ENCODE peak calls at places on chromosomes 2 and 18, in nine cellular contexts. P is GM12865, Q is prostate gland, J is right atrium auricular region, T is cardiac muscle cell, A is HCT116, R is vagina, E is MCF 10A, L is adrenal gland. F is an unnamed sample.

GRCh38 chr2:44544991-44545390 is 183.2 kb downstream of the CAMKMT start:
- DNase-seq in L (no peak), P (no peak), J (no peak), Q (no peak), T (no peak), R (no peak), A (no peak), E (no peak), F (no peak)

GRCh38 chr2:232126301-232127085 is 165.0 kb downstream of the DIS3L2 start:
- DNase-seq in T (no peak), P (no peak), Q (no peak), A (no peak), L (peak), J (no peak), R (no peak), E (no peak), F (no peak)

GRCh38 chr18:28916436-28916835 is 739.5 kb upstream of the CDH2 start:
- DNase-seq in P (no peak), T (peak), A (no peak), J (no peak), Q (no peak), L (no peak), E (no peak), R (no peak), F (no peak)

GRCh38 chr2:75309596-75310290 is 110.4 kb upstream of the TACR1 start:
- DNase-seq in A (no peak), P (no peak), L (no peak), Q (no peak), T (no peak), J (no peak), E (peak), R (no peak), F (no peak)

GRCh38 chr2:37366773-37367172 is 22.3 kb downstream of the QPCT start:
- DNase-seq in J (no peak), R (no peak), Q (no peak), L (no peak), A (no peak), P (no peak), E (no peak), T (no peak), F (no peak)

GRCh38 chr2:3517948-3518495 is 1.3 kb downstream of the ADI1 start:
- DNase-seq in J (no peak), P (no peak), A (no peak), Q (no peak), R (no peak), T (no peak), E (no peak), L (no peak), F (no peak)

GRCh38 chr2:237532225-237532624 is 34.1 kb upstream of the PRLH start:
- DNase-seq in J (no peak), L (no peak), R (no peak), T (no peak), Q (no peak), P (no peak), E (no peak), A (no peak), F (no peak)

GRCh38 chr2:239876241-239876947 is 148.7 kb downstream of the NDUFA10 start:
- DNase-seq in T (no peak), R (peak), Q (no peak), E (no peak), J (peak), A (no peak), P (no peak), L (no peak), F (peak)

GRCh38 chr2:85843543-85843942 is 45.2 kb downstream of the ST3GAL5 start:
- DNase-seq in A (no peak), Q (no peak), T (no peak), R (no peak), E (peak), J (peak), L (no peak), P (peak), F (no peak)

GRCh38 chr2:182740681-182741080 is 24.6 kb downstream of the DNAJC10 start:
- DNase-seq in P (peak), L (no peak), R (no peak), J (no peak), Q (no peak), T (no peak), A (no peak), E (no peak), F (no peak)

GRCh38 chr18:70420151-70420898 is 131.5 kb downstream of the SOCS6 start:
- DNase-seq in E (peak), J (no peak), R (no peak), Q (no peak), T (peak), P (no peak), A (no peak), L (no peak), F (no peak)

GRCh38 chr18:32771871-32772499 is 838 bp downstream of the KLHL14 start:
- DNase-seq in L (no peak), P (no peak), A (no peak), R (no peak), E (no peak), Q (no peak), J (no peak), T (no peak), F (no peak)

DNA sequence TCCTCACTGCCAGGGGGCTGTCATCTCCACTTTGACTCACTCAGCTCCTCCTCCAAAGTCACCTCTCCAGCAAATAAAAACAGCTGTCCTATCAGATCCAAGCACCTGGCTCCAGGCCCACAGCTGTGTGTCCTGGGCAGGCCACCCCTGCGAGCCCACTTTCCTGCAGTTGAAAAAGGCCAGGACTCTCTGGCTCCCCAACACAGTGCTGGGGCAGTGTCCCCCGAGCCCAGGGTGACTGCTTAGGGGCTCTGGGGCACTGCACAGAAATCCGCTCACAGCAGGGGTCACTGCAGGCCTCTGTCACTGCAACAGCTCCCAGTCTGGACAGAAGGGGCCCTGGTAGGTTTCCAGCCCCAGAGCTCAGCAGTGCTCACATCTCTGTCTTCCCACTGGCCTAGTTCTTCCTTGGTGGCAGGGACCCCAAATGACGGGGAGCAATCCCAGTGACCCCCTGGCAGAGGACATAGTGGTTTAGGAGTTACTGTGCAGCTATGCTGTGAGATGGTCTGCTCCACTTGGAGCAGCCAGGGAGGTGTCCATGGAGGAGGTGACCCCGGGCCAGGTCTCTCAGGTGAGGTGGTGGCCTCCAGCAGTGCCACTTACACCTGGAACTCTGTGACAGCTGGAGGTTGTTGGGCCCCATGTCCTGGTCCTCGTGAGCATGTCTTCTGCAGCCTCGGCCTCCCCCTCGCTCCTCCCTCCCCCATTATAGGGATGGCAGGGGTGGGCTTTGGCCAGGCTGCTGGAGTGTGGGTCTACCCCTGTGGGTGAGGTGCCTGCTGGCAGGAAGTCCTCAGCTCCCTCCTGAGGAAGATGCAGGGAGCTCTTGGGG is 35.5 kb downstream of the HS6ST1 start:
- DNase-seq in T (no peak), Q (no peak), P (no peak), E (no peak), J (no peak), L (peak), A (no peak), R (no peak), F (no peak)
- TF ChIP-seq CTCF in T (no peak), Q (no peak), P (no peak), E (no peak), J (no peak), L (no peak), A (no peak), R (no peak), F (no peak)

GRCh38 chr2:103459302-103459701 is 697.5 kb downstream of the TMEM182 start:
- DNase-seq in E (no peak), L (no peak), J (no peak), Q (no peak), T (no peak), P (no peak), A (no peak), R (no peak), F (no peak)
- TF ChIP-seq CTCF in E (no peak), L (no peak), J (no peak), Q (no peak), T (no peak), P (no peak), A (no peak), R (no peak), F (no peak)

GRCh38 chr2:208254871-208255556 is at the start of gene IDH1:
- DNase-seq in T (peak), L (peak), R (no peak), Q (peak), E (peak), A (peak), P (peak), J (peak), F (peak)
- TF ChIP-seq CTCF in T (peak), L (peak), R (no peak), Q (peak), E (peak), A (peak), P (peak), J (peak), F (peak)

DNA sequence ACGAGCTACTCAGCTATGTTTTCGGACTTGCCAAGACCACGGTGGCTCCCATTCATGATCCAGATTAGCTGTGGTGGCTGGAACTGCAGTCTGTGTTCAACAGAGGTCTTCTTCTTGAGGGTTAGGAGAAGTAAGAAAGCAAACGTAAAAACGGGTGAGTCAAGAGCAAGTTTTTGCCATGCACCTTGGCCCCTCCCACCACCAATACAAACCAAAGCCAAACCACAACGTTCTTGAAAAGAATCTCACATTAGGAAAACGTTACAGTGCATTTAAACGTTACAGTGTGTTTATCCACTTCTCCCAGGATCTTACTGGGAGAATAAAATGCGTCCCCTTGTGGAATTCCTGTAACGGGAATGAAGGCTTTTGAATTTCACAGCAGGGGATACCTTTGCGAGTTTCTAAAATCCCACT is 725 bp downstream of the FBXO48 start:
- DNase-seq in Q (peak), E (peak), A (no peak), R (no peak), J (no peak), T (peak), P (peak), L (peak), F (no peak)
- TF ChIP-seq CTCF in Q (no peak), E (no peak), A (no peak), R (no peak), J (peak), T (peak), P (no peak), L (peak), F (no peak)

GRCh38 chr2:16615687-16616615 is 49.7 kb downstream of the CYRIA start:
- DNase-seq in R (no peak), E (no peak), P (no peak), Q (no peak), T (no peak), L (no peak), A (no peak), J (no peak), F (no peak)

GRCh38 chr2:16612490-16612889 is 53.1 kb downstream of the CYRIA start:
- DNase-seq in R (no peak), T (no peak), P (no peak), A (no peak), L (no peak), J (no peak), Q (no peak), E (no peak), F (no peak)

GRCh38 chr2:16614314-16614860 is 51.2 kb downstream of the CYRIA start:
- DNase-seq in T (peak), E (no peak), A (no peak), Q (no peak), R (no peak), P (no peak), L (peak), J (no peak), F (no peak)

GRCh38 chr2:16615246-16615645 is 50.4 kb downstream of the CYRIA start:
- DNase-seq in A (no peak), Q (no peak), J (no peak), T (no peak), R (no peak), E (no peak), L (no peak), P (no peak), F (no peak)

GRCh38 chr2:16613475-16613874 is 52.2 kb downstream of the CYRIA start:
- DNase-seq in E (peak), A (no peak), T (peak), L (no peak), R (no peak), P (peak), Q (no peak), J (no peak), F (no peak)
- TF ChIP-seq CTCF in E (peak), A (peak), T (peak), L (peak), R (peak), P (peak), Q (peak), J (peak), F (peak)

GRCh38 chr2:95165371-95166064 is at the start of gene ZNF2:
- DNase-seq in R (peak), T (peak), L (peak), E (peak), A (peak), J (peak), P (peak), Q (peak), F (peak)
- TF ChIP-seq CTCF in R (no peak), T (no peak), L (no peak), E (no peak), A (no peak), J (no peak), P (no peak), Q (no peak), F (no peak)

GRCh38 chr2:224039080-224039769 is at the start of gene SERPINE2:
- DNase-seq in A (peak), E (peak), T (peak), J (peak), R (no peak), P (peak), L (peak), Q (peak), F (peak)
- TF ChIP-seq CTCF in A (peak), E (peak), T (peak), J (peak), R (no peak), P (no peak), L (no peak), Q (peak), F (peak)

DNA sequence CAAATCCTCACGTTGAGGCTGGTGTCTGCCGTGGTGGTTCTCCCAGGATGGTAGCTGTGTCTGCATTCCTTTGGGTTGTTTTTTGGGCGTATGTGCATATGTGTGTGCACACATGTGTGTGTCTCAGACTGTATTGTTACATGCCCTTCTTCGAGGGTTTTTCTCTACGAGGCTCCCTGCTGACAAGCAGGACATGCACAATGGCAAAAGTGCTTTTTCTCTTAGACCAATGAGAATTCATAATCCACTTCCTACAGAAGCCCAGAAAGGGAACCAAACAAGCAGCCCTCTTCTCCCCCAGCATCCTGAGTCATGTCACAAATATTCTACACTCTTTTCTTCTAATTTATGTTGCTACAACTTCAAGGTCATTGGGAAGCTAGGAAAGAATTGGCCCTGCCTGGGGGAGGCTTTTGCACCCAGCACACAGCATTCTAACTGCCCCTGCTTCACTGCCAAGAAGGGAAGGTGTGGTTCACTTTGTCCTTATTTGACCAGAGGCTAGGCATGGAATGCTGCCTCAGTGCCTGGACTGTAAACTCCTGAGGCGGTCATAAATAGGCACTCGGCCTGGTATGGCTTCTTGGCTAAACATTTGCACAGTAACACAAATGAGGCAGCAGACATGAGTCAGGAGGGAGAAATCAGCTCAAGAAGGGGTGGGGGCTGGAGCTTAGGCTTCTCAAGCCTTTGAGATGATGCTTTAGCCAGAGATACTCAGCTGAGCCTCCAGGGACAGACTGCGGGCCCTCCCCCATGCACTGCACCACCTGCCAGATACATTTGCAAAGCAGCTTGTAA is 92.6 kb upstream of the KLF7 start:
- DNase-seq in P (no peak), Q (peak), J (peak), T (peak), R (no peak), E (peak), A (no peak), L (peak), F (no peak)
- TF ChIP-seq CTCF in P (no peak), Q (no peak), J (no peak), T (no peak), R (no peak), E (no peak), A (no peak), L (no peak), F (no peak)

DNA sequence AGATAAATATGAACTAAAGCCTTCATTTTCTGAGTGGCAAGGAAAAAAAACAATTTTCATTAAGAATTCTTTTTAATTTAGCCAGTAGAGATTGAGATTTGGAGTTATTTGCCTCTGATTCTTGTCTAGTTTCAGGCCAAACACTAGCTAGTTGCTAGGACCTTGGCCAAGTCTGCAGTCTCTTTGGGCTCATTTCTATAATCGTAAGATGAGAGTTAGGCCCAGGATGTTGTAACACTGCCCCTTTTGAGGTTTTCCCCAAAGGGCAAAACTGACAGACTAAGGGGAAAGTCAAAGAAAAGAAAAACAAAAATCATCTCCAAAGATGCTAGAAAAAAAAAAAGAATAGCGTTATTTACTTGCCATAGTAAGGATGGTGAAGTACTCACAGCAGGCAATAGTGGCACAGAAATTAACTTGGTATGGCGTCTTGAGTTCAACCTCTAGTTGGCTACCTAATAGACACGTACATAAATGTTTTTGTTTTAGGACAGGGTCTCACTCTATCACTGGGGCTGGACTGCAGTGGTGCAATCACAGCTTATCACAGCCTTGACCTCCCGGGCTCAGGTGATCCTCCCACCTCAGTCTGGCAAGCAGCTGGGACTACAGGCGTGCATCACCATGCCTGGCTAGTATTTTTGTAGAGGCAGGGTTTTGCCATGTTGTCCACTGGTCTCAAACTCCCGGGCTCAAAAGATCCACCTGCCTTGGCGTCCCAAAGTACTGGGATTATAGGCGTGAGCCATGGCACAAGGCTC is 23.0 kb upstream of the ADAM17 start:
- DNase-seq in T (peak), E (no peak), L (no peak), P (no peak), A (no peak), R (no peak), J (no peak), Q (no peak), F (no peak)
- TF ChIP-seq CTCF in T (no peak), E (no peak), L (no peak), P (no peak), A (no peak), R (no peak), J (no peak), Q (no peak), F (no peak)

F was measured in type B pancreatic cell.